ENCODE peak calls at places on chromosomes 1 and 21, in seven cellular contexts. W, L, E, S, T, P and H are unnamed samples.

GRCh38 chr1:197099444-197099843 is 32.4 kb upstream of the F13B start:
- DNase-seq in W (no peak), L (no peak), E (no peak), S (no peak), T (no peak), P (no peak), H (no peak)

GRCh38 chr21:17554619-17555472 is 42.0 kb downstream of the CXADR start:
- DNase-seq in W (no peak), L (no peak), E (no peak), S (no peak), T (no peak), P (no peak), H (no peak)

GRCh38 chr1:236301958-236302335 is 20.2 kb upstream of the ERO1B start:
- DNase-seq in W (no peak), L (no peak), E (no peak), S (no peak), T (no peak), P (no peak), H (no peak)

GRCh38 chr1:202151045-202151444 is 6.5 kb upstream of the ARL8A start:
- DNase-seq in W (no peak), L (no peak), E (no peak), S (no peak), T (no peak), P (no peak), H (no peak)

GRCh38 chr1:114901739-114902255 is 47.1 kb downstream of the SYCP1 start:
- DNase-seq in W (no peak), L (no peak), E (peak), S (no peak), T (no peak), P (no peak), H (no peak)

GRCh38 chr1:146034976-146035469 is 13.5 kb upstream of the HJV start:
- DNase-seq in W (no peak), L (no peak), E (peak), S (no peak), T (no peak), P (no peak), H (no peak)

GRCh38 chr1:32899586-32900296 is 1.4 kb downstream of the TMEM54 start:
- DNase-seq in W (peak), L (no peak), E (no peak), S (no peak), T (peak), P (no peak), H (no peak)

GRCh38 chr1:92485374-92486250 is 1.1 kb downstream of the GFI1 start:
- DNase-seq in W (peak), L (peak), E (peak), S (no peak), T (peak), P (no peak), H (no peak)

GRCh38 chr1:178232108-178232507 is 138.2 kb downstream of the RASAL2 start:
- DNase-seq in W (no peak), L (no peak), E (no peak), S (no peak), T (no peak), P (no peak), H (no peak)

GRCh38 chr21:31479222-31479621 is 135.2 kb upstream of the TIAM1 start:
- DNase-seq in W (no peak), L (no peak), E (no peak), S (no peak), T (no peak), P (no peak), H (no peak)

GRCh38 chr21:31479714-31480113 is 135.7 kb upstream of the TIAM1 start:
- DNase-seq in W (no peak), L (no peak), E (no peak), S (no peak), T (no peak), P (no peak), H (no peak)

GRCh38 chr21:31473685-31474345 is 129.8 kb upstream of the TIAM1 start:
- DNase-seq in W (no peak), L (no peak), E (no peak), S (no peak), T (no peak), P (no peak), H (no peak)

GRCh38 chr21:31475223-31475622 is 131.2 kb upstream of the TIAM1 start:
- DNase-seq in W (no peak), L (no peak), E (no peak), S (no peak), T (no peak), P (no peak), H (no peak)

GRCh38 chr21:31476551-31477120 is 132.6 kb upstream of the TIAM1 start:
- DNase-seq in W (no peak), L (no peak), E (no peak), S (no peak), T (no peak), P (no peak), H (no peak)
- TF ChIP-seq CTCF in W (no peak), L (no peak), E (peak), S (no peak), T (no peak), P (no peak), H (no peak)

GRCh38 chr1:225415967-225416745 is 11.7 kb downstream of the LBR start:
- DNase-seq in W (no peak), L (no peak), E (no peak), S (no peak), T (no peak), P (no peak), H (no peak)

GRCh38 chr1:225422033-225422605 is 5.7 kb downstream of the LBR start:
- DNase-seq in W (no peak), L (no peak), E (no peak), S (no peak), T (no peak), P (no peak), H (no peak)

GRCh38 chr1:225415307-225415706 is 12.5 kb downstream of the LBR start:
- DNase-seq in W (no peak), L (no peak), E (no peak), S (no peak), T (no peak), P (no peak), H (no peak)

GRCh38 chr1:225418059-225418458 is 9.8 kb downstream of the LBR start:
- DNase-seq in W (no peak), L (no peak), E (no peak), S (no peak), T (no peak), P (no peak), H (no peak)

DNA sequence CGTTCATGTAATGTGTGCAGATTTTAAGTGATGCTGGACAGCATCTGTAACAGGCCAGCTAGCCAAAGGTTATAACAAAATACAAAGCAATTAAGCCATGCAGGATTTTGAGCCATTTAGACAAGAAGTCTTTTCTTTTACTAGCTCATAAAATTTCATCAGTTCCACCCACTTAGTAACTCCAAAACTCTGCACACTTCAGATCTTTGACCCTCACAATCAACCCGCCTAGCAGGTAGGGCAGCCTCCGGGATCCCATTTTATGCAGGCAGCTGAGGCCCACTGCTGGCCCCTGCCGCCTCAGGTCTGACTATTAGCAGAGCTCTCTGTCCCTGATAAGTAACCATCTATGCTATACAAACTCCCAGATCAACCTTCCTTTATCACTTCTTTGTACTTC is 9.2 kb downstream of the LBR start:
- DNase-seq in W (no peak), L (no peak), E (no peak), S (no peak), T (no peak), P (no peak), H (no peak)
- TF ChIP-seq CTCF in W (no peak), L (no peak), E (no peak), S (no peak), T (no peak), P (no peak), H (no peak)

DNA sequence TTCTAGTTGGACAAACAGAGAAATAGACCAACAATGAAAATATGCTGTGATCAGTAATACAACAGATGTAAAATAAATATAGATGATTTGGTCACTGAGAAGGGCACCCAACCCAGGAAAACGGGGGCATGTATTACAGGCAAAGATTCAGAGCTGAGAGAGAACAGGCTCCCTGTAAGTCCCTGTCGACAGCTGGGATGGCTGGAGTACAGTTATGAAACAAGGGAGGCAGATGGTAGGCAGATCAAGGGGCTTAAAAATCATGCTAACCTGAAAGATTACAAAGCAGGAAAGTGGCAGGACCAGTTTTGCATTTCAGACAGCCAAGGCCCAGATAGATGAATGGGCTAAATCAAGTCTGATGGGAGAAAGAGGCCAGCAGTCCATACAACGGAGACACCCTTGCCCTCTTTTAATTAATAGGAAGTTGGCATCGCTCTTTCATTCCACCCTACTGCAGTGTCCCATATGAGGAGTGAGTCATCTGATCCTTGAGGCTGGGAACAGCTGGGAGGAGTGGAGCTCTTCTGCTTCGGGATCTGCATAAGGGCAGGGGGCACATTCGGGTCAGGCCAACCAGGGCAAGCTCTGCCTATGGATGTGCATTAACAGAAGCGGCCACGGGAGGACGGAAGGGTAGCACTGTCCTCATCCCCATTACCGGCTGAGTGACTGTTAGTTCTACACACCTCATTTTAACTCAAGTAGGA is 171.1 kb downstream of the DAB1 start:
- DNase-seq in W (no peak), L (no peak), E (peak), S (no peak), T (no peak), P (no peak), H (no peak)
- TF ChIP-seq CTCF in W (no peak), L (no peak), E (peak), S (no peak), T (no peak), P (no peak), H (no peak)

GRCh38 chr1:15177710-15178166 is 24.2 kb downstream of the TMEM51 start:
- DNase-seq in W (no peak), L (no peak), E (no peak), S (no peak), T (no peak), P (no peak), H (no peak)

GRCh38 chr1:15180945-15181523 is 27.5 kb downstream of the TMEM51 start:
- DNase-seq in W (no peak), L (no peak), E (no peak), S (no peak), T (no peak), P (no peak), H (no peak)

GRCh38 chr1:15178571-15179484 is 25.3 kb downstream of the TMEM51 start:
- DNase-seq in W (no peak), L (no peak), E (no peak), S (no peak), T (no peak), P (peak), H (no peak)

GRCh38 chr1:15180189-15180588 is 26.6 kb downstream of the TMEM51 start:
- DNase-seq in W (no peak), L (no peak), E (peak), S (no peak), T (no peak), P (no peak), H (no peak)

DNA sequence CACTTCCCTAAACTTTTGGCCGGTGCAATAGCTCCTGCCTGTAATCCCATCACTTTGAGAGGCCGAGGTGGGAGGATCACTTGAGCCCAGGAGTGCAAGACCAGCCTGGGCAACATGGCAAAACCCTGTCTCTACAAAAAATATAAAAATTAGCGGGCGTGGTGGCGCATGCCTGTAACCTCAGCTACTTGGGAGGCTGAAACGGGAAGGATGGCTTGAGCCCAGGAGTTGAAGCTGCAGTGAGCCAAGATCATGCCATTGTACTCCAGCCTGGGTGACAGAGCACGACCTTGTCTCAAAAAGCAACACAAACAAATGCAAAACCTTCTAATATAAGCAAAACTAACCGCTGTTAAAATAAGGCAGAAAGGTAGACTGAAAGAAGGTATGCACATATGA is 25.9 kb downstream of the TMEM51 start:
- DNase-seq in W (no peak), L (no peak), E (no peak), S (no peak), T (no peak), P (peak), H (no peak)
- TF ChIP-seq CTCF in W (no peak), L (no peak), E (no peak), S (no peak), T (no peak), P (no peak), H (no peak)

GRCh38 chr1:245512980-245513578 is 358.3 kb downstream of the KIF26B start:
- DNase-seq in W (no peak), L (no peak), E (peak), S (no peak), T (no peak), P (no peak), H (no peak)
- TF ChIP-seq CTCF in W (no peak), L (no peak), E (peak), S (no peak), T (no peak), P (no peak), H (peak)